ENCODE peak calls at places on chromosomes 4 and X, in eight cellular contexts. R, F, K, Q, O, L, P and T are unnamed samples.

GRCh38 chrX:119041175-119041574 is 31.6 kb upstream of the CT47C1 start:
- DNase-seq in R (peak), F (peak), K (peak), Q (peak), O (no peak), L (no peak), P (peak), T (peak)

GRCh38 chr4:144174401-144175067 is 34.0 kb upstream of the GYPA start:
- DNase-seq in R (no peak), F (no peak), K (no peak), Q (no peak), O (no peak), L (no peak), P (peak), T (peak)

GRCh38 chrX:129719931-129720520 is 18.8 kb upstream of the XPNPEP2 start:
- DNase-seq in R (no peak), F (no peak), K (no peak), Q (no peak), O (no peak), L (no peak), P (no peak), T (no peak)

GRCh38 chr4:185741795-185742194 is 70.2 kb downstream of the SORBS2 start:
- DNase-seq in R (no peak), F (no peak), K (no peak), Q (no peak), O (no peak), L (peak), P (no peak), T (peak)

GRCh38 chr4:2832981-2833670 is 10.5 kb upstream of the ADD1 start:
- DNase-seq in R (no peak), F (peak), K (no peak), Q (no peak), O (peak), L (peak), P (no peak), T (no peak)

GRCh38 chrX:65522739-65523372 is 11.7 kb downstream of the LAS1L start:
- DNase-seq in R (no peak), F (no peak), K (no peak), Q (no peak), O (no peak), L (no peak), P (no peak), T (no peak)

GRCh38 chr4:4852591-4853362 is 6.7 kb upstream of the MSX1 start:
- DNase-seq in R (peak), F (no peak), K (no peak), Q (no peak), O (no peak), L (no peak), P (no peak), T (no peak)

GRCh38 chrX:102341867-102342266 is 94.9 kb downstream of the NXF2 start:
- DNase-seq in R (no peak), F (no peak), K (no peak), Q (no peak), O (no peak), L (no peak), P (no peak), T (no peak)

GRCh38 chrX:57232658-57233360 is 53.7 kb upstream of the FAAH2 start:
- DNase-seq in R (no peak), F (no peak), K (no peak), Q (no peak), O (no peak), L (no peak), P (no peak), T (no peak)

GRCh38 chrX:152641996-152642395 is 4.3 kb downstream of the GABRQ start:
- DNase-seq in R (no peak), F (no peak), K (no peak), Q (no peak), O (no peak), L (no peak), P (no peak), T (no peak)

GRCh38 chr4:66193487-66193886 is 523.2 kb upstream of the EPHA5 start:
- DNase-seq in R (no peak), F (no peak), K (no peak), Q (no peak), O (no peak), L (no peak), P (no peak), T (no peak)

GRCh38 chrX:155953055-155953454 is 44.4 kb upstream of the IL9R start:
- DNase-seq in R (no peak), F (no peak), K (no peak), Q (no peak), O (no peak), L (no peak), P (no peak), T (no peak)

GRCh38 chrX:96985046-96985445 is 101.3 kb downstream of the RPA4 start:
- DNase-seq in R (no peak), F (no peak), K (no peak), Q (no peak), O (no peak), L (no peak), P (no peak), T (no peak)

GRCh38 chr4:16204505-16204904 is 21.8 kb downstream of the TAPT1 start:
- DNase-seq in R (no peak), F (no peak), K (no peak), Q (no peak), O (no peak), L (no peak), P (no peak), T (peak)

GRCh38 chrX:131217878-131218486 is 71.1 kb downstream of the IGSF1 start:
- DNase-seq in R (no peak), F (no peak), K (no peak), Q (no peak), O (no peak), L (no peak), P (peak), T (no peak)

GRCh38 chr4:109562457-109563237 is 2.6 kb downstream of the MCUB start:
- DNase-seq in R (no peak), F (no peak), K (no peak), Q (no peak), O (no peak), L (no peak), P (no peak), T (no peak)

GRCh38 chr4:74033721-74034120 is 4.8 kb downstream of the CXCL3 start:
- DNase-seq in R (no peak), F (no peak), K (no peak), Q (no peak), O (no peak), L (no peak), P (no peak), T (no peak)

GRCh38 chr4:11073621-11074051 is 355.1 kb downstream of the HS3ST1 start:
- DNase-seq in R (no peak), F (peak), K (peak), Q (no peak), O (no peak), L (no peak), P (no peak), T (no peak)

GRCh38 chr4:136424052-136424451 is 1108.2 kb downstream of the PCDH18 start:
- DNase-seq in R (no peak), F (no peak), K (no peak), Q (no peak), O (no peak), L (no peak), P (no peak), T (no peak)

GRCh38 chr4:11079171-11079570 is 349.5 kb downstream of the HS3ST1 start:
- DNase-seq in R (no peak), F (no peak), K (no peak), Q (no peak), O (no peak), L (no peak), P (no peak), T (no peak)

GRCh38 chr4:122798101-122798500 is 28.5 kb upstream of the FGF2 start:
- DNase-seq in R (no peak), F (no peak), K (peak), Q (peak), O (no peak), L (no peak), P (peak), T (peak)

GRCh38 chr4:124566030-124566429 is 146.5 kb downstream of the ANKRD50 start:
- DNase-seq in R (no peak), F (no peak), K (no peak), Q (no peak), O (no peak), L (no peak), P (no peak), T (no peak)

GRCh38 chr4:10101559-10102192 is 14.9 kb downstream of the WDR1 start:
- DNase-seq in R (no peak), F (no peak), K (no peak), Q (no peak), O (no peak), L (no peak), P (no peak), T (peak)

GRCh38 chrX:149314031-149314430 is 191.1 kb downstream of the IDS start:
- DNase-seq in R (no peak), F (no peak), K (no peak), Q (no peak), O (no peak), L (no peak), P (no peak), T (peak)

GRCh38 chr4:85677286-85677685 is 202.3 kb downstream of the ARHGAP24 start:
- DNase-seq in R (no peak), F (no peak), K (no peak), Q (no peak), O (no peak), L (no peak), P (no peak), T (no peak)

GRCh38 chrX:153875391-153876111 is 10.4 kb downstream of the L1CAM start:
- DNase-seq in R (peak), F (peak), K (peak), Q (peak), O (no peak), L (no peak), P (no peak), T (peak)

GRCh38 chr4:14726441-14727405 is 275.6 kb upstream of the CPEB2 start:
- DNase-seq in R (no peak), F (peak), K (no peak), Q (no peak), O (no peak), L (no peak), P (no peak), T (no peak)

GRCh38 chrX:150293311-150294013 is 69.7 kb upstream of the MAMLD1 start:
- DNase-seq in R (no peak), F (no peak), K (no peak), Q (no peak), O (no peak), L (no peak), P (no peak), T (no peak)

GRCh38 chr4:140149851-140150635 is 3.9 kb downstream of the MAML3 start:
- DNase-seq in R (peak), F (peak), K (peak), Q (peak), O (peak), L (peak), P (no peak), T (peak)

GRCh38 chrX:38474543-38474942 is 86.8 kb upstream of the TSPAN7 start:
- DNase-seq in R (no peak), F (no peak), K (no peak), Q (no peak), O (no peak), L (no peak), P (no peak), T (no peak)

GRCh38 chr4:660401-660800 is 13.7 kb downstream of the ATP5ME start:
- DNase-seq in R (no peak), F (no peak), K (no peak), Q (no peak), O (no peak), L (peak), P (no peak), T (no peak)

GRCh38 chr4:73439991-73440390 is 4.0 kb downstream of the AFP start:
- DNase-seq in R (no peak), F (no peak), K (no peak), Q (no peak), O (no peak), L (no peak), P (no peak), T (no peak)

GRCh38 chr4:75678473-75678872 is 5.3 kb upstream of the G3BP2 start:
- DNase-seq in R (no peak), F (no peak), K (no peak), Q (no peak), O (no peak), L (no peak), P (no peak), T (no peak)

DNA sequence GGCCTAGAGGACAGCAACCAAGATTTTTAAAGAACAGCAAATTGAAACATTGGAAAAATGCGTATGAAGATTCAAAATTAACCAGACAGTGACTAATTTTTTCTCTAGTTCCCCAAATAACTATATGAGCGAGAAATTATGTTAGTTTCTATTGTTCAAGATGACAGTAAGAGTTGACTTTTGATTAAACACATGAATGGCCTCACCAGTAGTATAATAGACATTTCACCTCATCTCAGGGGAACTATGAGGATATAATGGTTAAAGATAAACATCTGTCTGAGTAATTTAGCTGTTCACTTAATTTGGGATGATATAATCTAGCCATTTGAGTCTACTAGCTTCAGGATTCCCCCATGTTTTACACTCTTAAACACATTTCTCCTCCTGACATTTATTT is 380.9 kb upstream of the NWD2 start:
- DNase-seq in R (no peak), F (no peak), K (no peak), Q (no peak), O (no peak), L (no peak), P (no peak), T (no peak)
- TF ChIP-seq POLR2A in R (no peak), F (no peak), K (no peak), Q (no peak), O (no peak), L (no peak), P (no peak), T (no peak)

DNA sequence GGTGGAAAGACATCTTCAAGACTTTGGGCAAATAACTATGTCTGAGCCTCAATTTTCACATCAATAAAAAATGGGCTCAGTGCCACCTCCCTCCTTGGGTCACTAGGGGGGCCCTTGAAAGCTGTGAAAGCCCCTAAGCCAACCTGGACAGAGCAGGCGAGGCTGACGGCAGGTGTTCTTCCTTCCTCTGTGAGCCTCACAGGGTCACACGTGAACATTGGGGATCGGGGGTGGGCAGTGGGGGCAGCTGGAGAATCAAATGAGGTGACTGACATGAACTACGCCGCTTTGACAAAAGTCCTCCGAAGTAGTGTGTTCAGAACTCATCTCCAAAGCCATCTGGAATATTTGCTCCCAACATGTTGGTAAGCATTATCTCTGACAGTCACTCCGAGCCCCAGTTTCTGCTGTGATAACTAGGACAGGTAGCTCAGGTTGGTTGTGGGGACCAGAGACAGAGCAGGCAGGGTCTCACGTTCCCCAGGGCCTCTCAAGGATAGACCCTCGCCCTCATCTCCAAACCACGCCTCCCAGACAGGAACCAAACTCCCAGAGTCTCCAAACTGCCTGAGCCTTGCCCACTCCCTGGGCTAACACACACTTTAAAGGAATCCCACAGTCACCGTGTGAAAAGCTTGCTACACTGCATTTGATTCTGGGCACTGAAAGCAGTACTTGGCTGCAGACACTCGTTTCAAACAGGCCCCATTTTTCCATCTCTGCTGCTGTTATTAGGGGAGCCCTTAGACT is 825 bp upstream of the WFS1 start:
- DNase-seq in R (no peak), F (no peak), K (no peak), Q (no peak), O (no peak), L (no peak), P (no peak), T (no peak)
- H3K4me3 ChIP-seq in R (peak), F (no peak), K (peak), Q (peak), O (peak), L (peak), P (peak), T (no peak)

DNA sequence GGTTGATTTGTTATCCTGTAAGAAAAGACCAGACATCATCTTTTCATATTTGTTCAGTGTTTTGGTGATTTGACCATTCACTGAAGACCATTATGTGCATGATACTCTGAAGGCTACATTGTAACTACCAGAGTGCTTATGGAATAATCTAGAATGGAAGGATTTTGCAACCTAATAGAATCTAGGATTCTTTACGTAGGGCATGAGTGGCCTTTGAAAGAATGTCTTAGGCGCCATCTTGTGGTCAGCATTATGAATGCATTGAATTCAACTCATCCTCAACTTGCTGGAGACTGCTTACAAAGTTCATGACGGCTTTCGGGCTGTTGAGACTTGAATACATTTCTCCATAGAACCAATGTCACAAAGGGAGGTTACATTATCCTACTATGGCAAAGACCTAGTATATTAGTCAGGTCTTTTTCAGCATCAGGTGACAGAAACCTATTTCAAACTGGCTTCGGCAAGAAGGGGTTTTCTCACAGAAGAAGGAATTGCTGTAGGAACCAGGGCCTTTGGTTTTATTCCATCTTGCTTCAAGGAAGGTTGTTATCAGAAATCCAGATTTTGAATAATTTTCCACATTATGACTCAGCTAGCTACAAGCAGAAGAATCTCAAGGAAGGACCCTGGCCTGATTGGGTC is 104.1 kb downstream of the GPAT3 start:
- DNase-seq in R (no peak), F (peak), K (peak), Q (peak), O (no peak), L (no peak), P (peak), T (peak)
- TF ChIP-seq POLR2A in R (no peak), F (no peak), K (no peak), Q (no peak), O (no peak), L (no peak), P (no peak), T (no peak)

GRCh38 chrX:132520792-132521191 is 32.0 kb upstream of the MBNL3 start:
- DNase-seq in R (no peak), F (no peak), K (no peak), Q (no peak), O (no peak), L (no peak), P (no peak), T (no peak)
- H3K4me3 ChIP-seq in R (no peak), F (no peak), K (no peak), Q (no peak), O (no peak), L (no peak), P (no peak), T (no peak)

DNA sequence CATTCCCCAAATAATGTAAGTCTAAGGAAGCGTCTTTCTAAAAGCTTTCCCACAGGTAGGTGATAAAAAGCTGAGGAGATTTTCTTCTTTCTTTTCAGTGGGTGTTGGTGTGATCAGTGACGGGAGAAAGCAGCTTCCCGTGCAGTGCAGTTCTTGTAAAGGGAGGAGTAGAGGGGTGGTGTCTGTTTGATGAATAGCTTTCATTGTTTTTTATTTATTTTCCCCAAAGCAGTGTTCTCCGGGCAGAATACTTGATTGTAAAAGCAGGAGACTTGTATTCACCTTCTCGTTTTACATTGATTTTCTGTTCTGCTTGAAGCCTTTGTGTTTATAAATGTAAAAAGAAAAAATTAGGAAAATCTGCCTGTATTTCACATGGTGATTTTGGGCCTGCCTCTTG is 526.2 kb downstream of the TRIML1 start:
- DNase-seq in R (no peak), F (no peak), K (no peak), Q (no peak), O (no peak), L (no peak), P (no peak), T (no peak)
- TF ChIP-seq POLR2A in R (no peak), F (no peak), K (no peak), Q (no peak), O (no peak), L (no peak), P (no peak), T (no peak)

GRCh38 chr4:7928711-7929505 is 10.8 kb downstream of the AFAP1 start:
- DNase-seq in R (no peak), F (no peak), K (no peak), Q (no peak), O (no peak), L (no peak), P (peak), T (peak)

GRCh38 chr4:7924570-7924969 is 15.1 kb downstream of the AFAP1 start:
- DNase-seq in R (no peak), F (no peak), K (no peak), Q (no peak), O (no peak), L (no peak), P (no peak), T (no peak)

GRCh38 chr4:7922466-7922865 is 17.2 kb downstream of the AFAP1 start:
- DNase-seq in R (no peak), F (no peak), K (no peak), Q (no peak), O (no peak), L (no peak), P (no peak), T (no peak)

GRCh38 chr4:7926822-7927221 is 12.8 kb downstream of the AFAP1 start:
- DNase-seq in R (no peak), F (no peak), K (no peak), Q (no peak), O (no peak), L (no peak), P (no peak), T (no peak)

GRCh38 chr4:7924163-7924562 is 15.5 kb downstream of the AFAP1 start:
- DNase-seq in R (no peak), F (no peak), K (no peak), Q (no peak), O (no peak), L (no peak), P (peak), T (no peak)
- H3K4me3 ChIP-seq in R (no peak), F (no peak), K (no peak), Q (no peak), O (no peak), L (no peak), P (no peak), T (no peak)

GRCh38 chr4:98261291-98262271 is at the start of gene RAP1GDS1:
- DNase-seq in R (peak), F (peak), K (no peak), Q (peak), O (peak), L (peak), P (peak), T (peak)
- TF ChIP-seq POLR2A in R (no peak), F (no peak), K (no peak), Q (peak), O (no peak), L (no peak), P (no peak), T (no peak)